ENCODE peak calls at places on chromosomes 6 and 20, in five cellular contexts. B is HuH-7; O is Right ventricle myocardium superior; E is CD8-positive, alpha-beta T cell; G is HFF-Myc. A is an unnamed sample.

GRCh38 chr6:35498407-35499045 is 1.6 kb upstream of the TEAD3 start:
- DNase-seq in B (no peak), O (no peak), E (no peak), G (no peak), A (no peak)

GRCh38 chr6:139536751-139537617 is 162.5 kb upstream of the CITED2 start:
- DNase-seq in B (peak), O (no peak), E (no peak), G (no peak), A (no peak)

GRCh38 chr6:148653138-148653776 is 93.6 kb upstream of the UST start:
- DNase-seq in B (no peak), O (no peak), E (no peak), G (peak), A (no peak)

GRCh38 chr6:158131926-158132325 is 36.1 kb downstream of the SERAC1 start:
- DNase-seq in B (peak), O (no peak), E (no peak), G (peak), A (no peak)

GRCh38 chr6:76124010-76124409 is 51.5 kb upstream of the IMPG1 start:
- DNase-seq in B (no peak), O (no peak), E (no peak), G (no peak), A (no peak)

GRCh38 chr6:108947114-108947854 is 99.1 kb downstream of the ARMC2 start:
- DNase-seq in B (peak), O (no peak), E (no peak), G (peak), A (no peak)

GRCh38 chr20:56702931-56703840 is 74.1 kb downstream of the TFAP2C start:
- DNase-seq in B (no peak), O (no peak), E (no peak), G (no peak), A (no peak)

GRCh38 chr20:29298759-29299613 is 1958.5 kb upstream of the DEFB115 start:
- DNase-seq in B (no peak), O (no peak), E (no peak), G (peak), A (no peak)

GRCh38 chr6:160265869-160266476 is 7.4 kb upstream of the SLC22A2 start:
- DNase-seq in B (no peak), O (no peak), E (no peak), G (no peak), A (no peak)

GRCh38 chr6:166636191-166636938 is 9.3 kb upstream of the RPS6KA2 start:
- DNase-seq in B (no peak), O (no peak), E (no peak), G (no peak), A (no peak)

GRCh38 chr20:24933266-24933908 is 15.7 kb upstream of the CST7 start:
- DNase-seq in B (no peak), O (no peak), E (no peak), G (no peak), A (no peak)

GRCh38 chr6:54299542-54300269 is 8.5 kb upstream of the TINAG start:
- DNase-seq in B (no peak), O (no peak), E (no peak), G (no peak), A (no peak)

GRCh38 chr6:14880052-14880451 is 365.8 kb upstream of the JARID2 start:
- DNase-seq in B (no peak), O (no peak), E (no peak), G (no peak), A (no peak)

GRCh38 chr6:35736293-35736894 is 438 bp upstream of the ARMC12 start:
- DNase-seq in B (peak), O (peak), E (peak), G (no peak), A (peak)

GRCh38 chr6:97282238-97282725 is 734 bp downstream of the MMS22L start:
- DNase-seq in B (peak), O (no peak), E (no peak), G (no peak), A (no peak)

GRCh38 chr6:116624036-116624805 is 7.9 kb downstream of the RSPH4A start:
- DNase-seq in B (no peak), O (no peak), E (no peak), G (no peak), A (no peak)

GRCh38 chr6:44762496-44762895 is 375.0 kb downstream of the CDC5L start:
- DNase-seq in B (no peak), O (no peak), E (no peak), G (no peak), A (no peak)

GRCh38 chr20:43541214-43541613 is 17.6 kb upstream of the SGK2 start:
- DNase-seq in B (no peak), O (no peak), E (no peak), G (no peak), A (no peak)

GRCh38 chr6:54125493-54125892 is 14.2 kb downstream of the MLIP start:
- DNase-seq in B (no peak), O (no peak), E (no peak), G (no peak), A (no peak)

GRCh38 chr6:1596088-1596852 is 13.4 kb upstream of the FOXC1 start:
- DNase-seq in B (peak), O (no peak), E (peak), G (no peak), A (peak)

GRCh38 chr20:63087872-63088680 is 81.3 kb upstream of the BHLHE23 start:
- DNase-seq in B (no peak), O (peak), E (no peak), G (no peak), A (no peak)

GRCh38 chr6:117138920-117139319 is 126.4 kb upstream of the VGLL2 start:
- DNase-seq in B (no peak), O (no peak), E (no peak), G (no peak), A (no peak)

GRCh38 chr20:32354592-32355416 is 3.3 kb upstream of the ASXL1 start:
- DNase-seq in B (no peak), O (no peak), E (no peak), G (no peak), A (peak)

A was measured in T-helper 1 cell.